ENCODE peak calls at places on chromosomes 6 and 20, in eight cellular contexts. One of them, this sample, is unnamed.

GRCh38 chr20:34016736-34017135 is 23.0 kb downstream of the RALY start:
- DNase-seq in nephron progenitor cell: no peak
- DNase-seq in mammary epithelial cell: no peak
- DNase-seq in lung: no peak
- DNase-seq in AG04450: no peak
- DNase-seq in omental fat pad: no peak
- DNase-seq in mucosa of descending colon: no peak
- DNase-seq in MCF 10A: no peak
- DNase-seq in this sample: peak

GRCh38 chr6:41406821-41407787 is 71.7 kb downstream of the NCR2 start:
- DNase-seq in nephron progenitor cell: peak
- DNase-seq in mammary epithelial cell: no peak
- DNase-seq in lung: peak
- DNase-seq in AG04450: no peak
- DNase-seq in omental fat pad: no peak
- DNase-seq in mucosa of descending colon: no peak
- DNase-seq in MCF 10A: no peak
- DNase-seq in this sample: no peak

GRCh38 chr20:24789877-24790276 is 159.2 kb upstream of the CST7 start:
- DNase-seq in nephron progenitor cell: no peak
- DNase-seq in mammary epithelial cell: no peak
- DNase-seq in lung: no peak
- DNase-seq in AG04450: no peak
- DNase-seq in omental fat pad: no peak
- DNase-seq in mucosa of descending colon: no peak
- DNase-seq in MCF 10A: no peak
- DNase-seq in this sample: no peak

GRCh38 chr6:77814119-77814518 is 161.3 kb downstream of the MEI4 start:
- DNase-seq in nephron progenitor cell: no peak
- DNase-seq in mammary epithelial cell: no peak
- DNase-seq in lung: no peak
- DNase-seq in AG04450: no peak
- DNase-seq in omental fat pad: no peak
- DNase-seq in mucosa of descending colon: no peak
- DNase-seq in MCF 10A: no peak
- DNase-seq in this sample: no peak

GRCh38 chr6:515267-515666 is 123.7 kb downstream of the IRF4 start:
- DNase-seq in nephron progenitor cell: no peak
- DNase-seq in mammary epithelial cell: no peak
- DNase-seq in lung: no peak
- DNase-seq in AG04450: no peak
- DNase-seq in omental fat pad: no peak
- DNase-seq in mucosa of descending colon: no peak
- DNase-seq in MCF 10A: no peak
- DNase-seq in this sample: no peak

GRCh38 chr20:1150218-1150617 is 31.8 kb downstream of the PSMF1 start:
- DNase-seq in nephron progenitor cell: no peak
- DNase-seq in mammary epithelial cell: peak
- DNase-seq in lung: no peak
- DNase-seq in AG04450: no peak
- DNase-seq in omental fat pad: no peak
- DNase-seq in mucosa of descending colon: no peak
- DNase-seq in MCF 10A: peak
- DNase-seq in this sample: no peak

GRCh38 chr20:21522479-21523397 is 8.9 kb upstream of the NKX2-2 start:
- DNase-seq in nephron progenitor cell: peak
- DNase-seq in mammary epithelial cell: no peak
- DNase-seq in lung: no peak
- DNase-seq in AG04450: no peak
- DNase-seq in omental fat pad: no peak
- DNase-seq in mucosa of descending colon: peak
- DNase-seq in MCF 10A: no peak
- DNase-seq in this sample: no peak

GRCh38 chr20:63183422-63184146 is 32.3 kb downstream of the YTHDF1 start:
- DNase-seq in nephron progenitor cell: peak
- DNase-seq in mammary epithelial cell: no peak
- DNase-seq in lung: peak
- DNase-seq in AG04450: no peak
- DNase-seq in omental fat pad: no peak
- DNase-seq in mucosa of descending colon: peak
- DNase-seq in MCF 10A: peak
- DNase-seq in this sample: peak

GRCh38 chr6:5728726-5729434 is 277.8 kb downstream of the NRN1 start:
- DNase-seq in nephron progenitor cell: no peak
- DNase-seq in mammary epithelial cell: peak
- DNase-seq in lung: peak
- DNase-seq in AG04450: no peak
- DNase-seq in omental fat pad: no peak
- DNase-seq in mucosa of descending colon: no peak
- DNase-seq in MCF 10A: peak
- DNase-seq in this sample: no peak

GRCh38 chr6:3725145-3726015 is 26.1 kb downstream of the PXDC1 start:
- DNase-seq in nephron progenitor cell: no peak
- DNase-seq in mammary epithelial cell: no peak
- DNase-seq in lung: no peak
- DNase-seq in AG04450: no peak
- DNase-seq in omental fat pad: no peak
- DNase-seq in mucosa of descending colon: no peak
- DNase-seq in MCF 10A: no peak
- DNase-seq in this sample: no peak

GRCh38 chr20:39112196-39112743 is 150.1 kb downstream of the DHX35 start:
- DNase-seq in nephron progenitor cell: peak
- DNase-seq in mammary epithelial cell: peak
- DNase-seq in lung: no peak
- DNase-seq in AG04450: no peak
- DNase-seq in omental fat pad: no peak
- DNase-seq in mucosa of descending colon: no peak
- DNase-seq in MCF 10A: peak
- DNase-seq in this sample: peak

GRCh38 chr20:49888341-49889244 is 26.7 kb downstream of the SPATA2 start:
- DNase-seq in nephron progenitor cell: peak
- DNase-seq in mammary epithelial cell: peak
- DNase-seq in lung: no peak
- DNase-seq in AG04450: no peak
- DNase-seq in omental fat pad: peak
- DNase-seq in mucosa of descending colon: no peak
- DNase-seq in MCF 10A: peak
- DNase-seq in this sample: peak

DNA sequence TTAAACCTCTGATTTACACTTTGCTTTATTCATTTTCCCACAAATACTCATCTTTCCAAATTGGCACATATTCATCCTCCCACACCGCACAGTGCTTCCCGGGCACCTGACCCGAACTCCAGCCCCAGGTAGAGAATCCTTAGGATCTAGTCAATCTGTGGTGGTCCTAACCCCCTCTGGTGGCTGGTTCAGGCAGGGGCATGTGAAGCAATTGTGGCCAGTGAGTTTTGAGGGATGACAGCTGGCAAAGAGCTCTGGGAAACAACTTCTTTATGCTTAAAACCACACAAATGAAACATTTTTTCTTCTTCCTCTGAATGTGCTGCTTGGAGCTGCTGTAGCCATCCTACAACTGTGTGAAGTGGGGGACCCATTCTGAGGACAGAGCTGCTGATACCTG is 54.7 kb downstream of the ELOVL5 start:
- DNase-seq in nephron progenitor cell: peak
- DNase-seq in mammary epithelial cell: no peak
- DNase-seq in lung: no peak
- DNase-seq in AG04450: no peak
- DNase-seq in omental fat pad: no peak
- DNase-seq in mucosa of descending colon: peak
- DNase-seq in MCF 10A: no peak
- DNase-seq in this sample: peak
- TF ChIP-seq CTCF in nephron progenitor cell: peak
- TF ChIP-seq CTCF in mammary epithelial cell: no peak
- TF ChIP-seq CTCF in lung: no peak
- TF ChIP-seq CTCF in AG04450: peak
- TF ChIP-seq CTCF in omental fat pad: no peak
- TF ChIP-seq CTCF in mucosa of descending colon: peak
- TF ChIP-seq CTCF in MCF 10A: peak
- TF ChIP-seq CTCF in this sample: peak

GRCh38 chr6:136212616-136213396 is 37.3 kb downstream of the MTFR2 start:
- DNase-seq in nephron progenitor cell: no peak
- DNase-seq in mammary epithelial cell: no peak
- DNase-seq in lung: no peak
- DNase-seq in AG04450: no peak
- DNase-seq in omental fat pad: no peak
- DNase-seq in mucosa of descending colon: no peak
- DNase-seq in MCF 10A: no peak
- DNase-seq in this sample: no peak

GRCh38 chr6:136209496-136209895 is 40.6 kb downstream of the MTFR2 start:
- DNase-seq in nephron progenitor cell: no peak
- DNase-seq in mammary epithelial cell: no peak
- DNase-seq in lung: no peak
- DNase-seq in AG04450: no peak
- DNase-seq in omental fat pad: no peak
- DNase-seq in mucosa of descending colon: no peak
- DNase-seq in MCF 10A: no peak
- DNase-seq in this sample: no peak

GRCh38 chr6:136210450-136211165 is 39.5 kb downstream of the MTFR2 start:
- DNase-seq in nephron progenitor cell: no peak
- DNase-seq in mammary epithelial cell: no peak
- DNase-seq in lung: no peak
- DNase-seq in AG04450: no peak
- DNase-seq in omental fat pad: no peak
- DNase-seq in mucosa of descending colon: no peak
- DNase-seq in MCF 10A: no peak
- DNase-seq in this sample: no peak

GRCh38 chr6:136213853-136214252 is 36.3 kb downstream of the MTFR2 start:
- DNase-seq in nephron progenitor cell: no peak
- DNase-seq in mammary epithelial cell: no peak
- DNase-seq in lung: no peak
- DNase-seq in AG04450: no peak
- DNase-seq in omental fat pad: no peak
- DNase-seq in mucosa of descending colon: no peak
- DNase-seq in MCF 10A: no peak
- DNase-seq in this sample: no peak

DNA sequence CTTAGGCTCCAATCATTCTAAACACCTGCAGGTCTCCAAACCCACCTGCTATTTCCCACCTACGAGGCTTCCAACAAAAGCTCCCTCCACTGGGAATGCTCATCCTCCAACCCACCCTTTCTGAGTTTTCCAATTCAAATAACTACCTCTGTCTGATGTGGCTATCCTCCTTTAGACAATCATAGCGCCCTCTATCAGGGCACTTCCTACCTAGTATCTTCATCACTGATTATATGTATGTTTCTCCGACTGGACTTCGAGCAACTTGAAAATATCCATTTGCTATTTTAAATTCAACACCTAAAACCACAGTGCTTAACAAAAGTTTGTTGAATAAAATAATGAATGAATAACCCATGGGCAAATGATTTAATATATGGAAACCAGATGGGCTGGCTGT is 41.3 kb downstream of the MTFR2 start:
- DNase-seq in nephron progenitor cell: no peak
- DNase-seq in mammary epithelial cell: no peak
- DNase-seq in lung: no peak
- DNase-seq in AG04450: no peak
- DNase-seq in omental fat pad: no peak
- DNase-seq in mucosa of descending colon: no peak
- DNase-seq in MCF 10A: no peak
- DNase-seq in this sample: no peak
- TF ChIP-seq CTCF in nephron progenitor cell: no peak
- TF ChIP-seq CTCF in mammary epithelial cell: no peak
- TF ChIP-seq CTCF in lung: no peak
- TF ChIP-seq CTCF in AG04450: no peak
- TF ChIP-seq CTCF in omental fat pad: no peak
- TF ChIP-seq CTCF in mucosa of descending colon: no peak
- TF ChIP-seq CTCF in MCF 10A: no peak
- TF ChIP-seq CTCF in this sample: peak

DNA sequence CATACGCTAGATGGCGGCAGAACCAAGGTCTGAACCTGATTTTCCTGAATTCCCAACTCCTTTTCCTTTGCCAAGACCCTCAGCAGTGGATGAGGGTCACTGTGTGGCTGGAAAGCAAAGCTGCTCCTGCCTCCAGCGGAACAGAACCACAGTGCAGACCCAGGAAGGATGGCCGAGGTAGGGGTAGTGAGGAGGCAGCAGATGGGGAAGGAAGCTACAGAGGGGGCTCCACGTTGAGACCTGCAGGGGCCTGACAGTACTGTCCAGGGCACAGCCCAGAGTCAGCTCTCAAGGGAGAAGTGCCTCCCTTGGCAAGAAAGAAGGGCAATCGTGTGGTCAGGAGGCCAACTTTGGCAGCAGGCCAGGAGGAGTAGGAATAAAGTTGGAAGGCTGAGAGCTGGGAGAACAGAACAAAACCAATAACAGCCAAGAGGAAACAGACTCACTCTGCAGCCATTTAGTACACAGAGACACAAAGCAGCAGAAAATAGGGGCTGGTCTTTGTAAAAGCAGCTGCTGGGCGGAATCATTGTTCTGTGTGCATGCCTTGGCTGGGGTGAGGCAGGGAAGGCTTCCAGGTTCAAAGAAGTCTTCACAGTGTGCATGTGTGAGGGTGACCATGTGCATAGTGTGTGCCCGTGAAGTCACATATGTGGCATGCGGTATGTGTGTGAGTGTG is 3.1 kb downstream of the GABRR2 start:
- DNase-seq in nephron progenitor cell: peak
- DNase-seq in mammary epithelial cell: no peak
- DNase-seq in lung: peak
- DNase-seq in AG04450: no peak
- DNase-seq in omental fat pad: peak
- DNase-seq in mucosa of descending colon: peak
- DNase-seq in MCF 10A: peak
- DNase-seq in this sample: peak
- TF ChIP-seq CTCF in nephron progenitor cell: peak
- TF ChIP-seq CTCF in mammary epithelial cell: peak
- TF ChIP-seq CTCF in lung: no peak
- TF ChIP-seq CTCF in AG04450: peak
- TF ChIP-seq CTCF in omental fat pad: no peak
- TF ChIP-seq CTCF in mucosa of descending colon: no peak
- TF ChIP-seq CTCF in MCF 10A: peak
- TF ChIP-seq CTCF in this sample: peak

DNA sequence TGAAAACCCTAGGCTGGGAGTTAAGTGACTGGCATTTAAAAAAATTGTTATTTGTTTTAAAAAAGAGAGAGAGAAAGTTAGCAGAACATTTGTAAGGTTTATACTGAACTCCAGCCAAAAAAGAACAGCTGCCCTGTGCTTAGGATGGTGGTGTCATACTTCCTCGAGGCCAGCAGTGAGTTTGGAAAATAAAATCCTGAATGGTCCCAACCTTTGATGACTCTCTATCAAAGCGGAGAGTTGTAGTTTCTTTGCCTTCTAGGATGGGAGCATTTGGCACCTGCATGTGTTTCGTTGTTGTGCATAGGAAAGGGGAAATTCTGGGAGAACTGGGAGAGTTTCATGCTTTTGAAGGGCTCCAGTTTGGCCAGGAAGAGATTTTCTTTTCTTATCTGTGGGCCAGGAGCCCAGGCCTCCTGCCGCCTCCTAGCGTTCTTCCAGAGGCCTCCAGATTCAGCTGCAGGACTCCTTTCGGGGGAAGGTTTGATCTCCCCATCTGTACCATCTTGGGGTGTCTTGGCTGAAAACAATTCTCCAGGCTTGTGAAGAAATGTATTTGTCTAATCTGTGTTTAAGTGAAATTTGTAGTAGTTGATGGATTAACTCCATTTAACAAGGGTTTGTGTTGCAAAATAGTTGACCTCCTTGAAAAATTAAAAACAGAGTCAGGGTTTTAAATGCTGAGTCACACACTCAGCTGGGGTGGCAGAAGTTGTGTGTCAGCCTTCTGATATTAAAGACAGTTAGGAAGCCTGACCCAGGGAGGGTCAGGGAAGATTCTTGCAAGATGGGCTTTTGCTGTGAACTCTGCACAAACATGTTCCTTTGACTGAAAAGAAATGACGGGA is 63.4 kb downstream of the TXNDC5 start:
- DNase-seq in nephron progenitor cell: no peak
- DNase-seq in mammary epithelial cell: peak
- DNase-seq in lung: no peak
- DNase-seq in AG04450: peak
- DNase-seq in omental fat pad: no peak
- DNase-seq in mucosa of descending colon: no peak
- DNase-seq in MCF 10A: peak
- DNase-seq in this sample: no peak
- TF ChIP-seq CTCF in nephron progenitor cell: no peak
- TF ChIP-seq CTCF in mammary epithelial cell: no peak
- TF ChIP-seq CTCF in lung: no peak
- TF ChIP-seq CTCF in AG04450: peak
- TF ChIP-seq CTCF in omental fat pad: no peak
- TF ChIP-seq CTCF in mucosa of descending colon: no peak
- TF ChIP-seq CTCF in MCF 10A: no peak
- TF ChIP-seq CTCF in this sample: no peak

This sample was measured in BE2C.